ENCODE peak calls at places on chromosome 2, in eight cellular contexts. One of them, this sample, is unnamed.

GRCh38 chr2:152861349-152861942 is 143.0 kb downstream of the ARL6IP6 start:
- DNase-seq in OCI-LY7: peak
- DNase-seq in SK-N-SH: peak
- DNase-seq in MM.1S: peak
- DNase-seq in PC-3: peak
- DNase-seq in HCT116: peak
- DNase-seq in GM23248: peak
- DNase-seq in neural progenitor cell: peak
- DNase-seq in this sample: peak

GRCh38 chr2:137910641-137911040 is 53.6 kb upstream of the HNMT start:
- DNase-seq in PC-3: peak
- DNase-seq in SK-N-SH: no peak
- DNase-seq in OCI-LY7: peak
- DNase-seq in MM.1S: peak
- DNase-seq in neural progenitor cell: peak
- DNase-seq in HCT116: peak
- DNase-seq in GM23248: peak
- DNase-seq in this sample: peak

GRCh38 chr2:215921884-215922283 is 91.5 kb downstream of the MREG start:
- DNase-seq in GM23248: peak
- DNase-seq in SK-N-SH: no peak
- DNase-seq in MM.1S: no peak
- DNase-seq in OCI-LY7: no peak
- DNase-seq in neural progenitor cell: no peak
- DNase-seq in PC-3: peak
- DNase-seq in HCT116: peak
- DNase-seq in this sample: no peak

GRCh38 chr2:220334210-220334609 is 706.8 kb downstream of the SLC4A3 start:
- DNase-seq in HCT116: no peak
- DNase-seq in GM23248: peak
- DNase-seq in OCI-LY7: no peak
- DNase-seq in MM.1S: no peak
- DNase-seq in SK-N-SH: no peak
- DNase-seq in neural progenitor cell: no peak
- DNase-seq in PC-3: peak
- DNase-seq in this sample: no peak

GRCh38 chr2:156787517-156787916 is 351.3 kb downstream of the GPD2 start:
- DNase-seq in GM23248: no peak
- DNase-seq in OCI-LY7: no peak
- DNase-seq in PC-3: no peak
- DNase-seq in HCT116: no peak
- DNase-seq in MM.1S: peak
- DNase-seq in SK-N-SH: no peak
- DNase-seq in neural progenitor cell: no peak
- DNase-seq in this sample: no peak

GRCh38 chr2:68431316-68431972 is 35.6 kb downstream of the FBXO48 start:
- DNase-seq in SK-N-SH: no peak
- DNase-seq in HCT116: no peak
- DNase-seq in neural progenitor cell: no peak
- DNase-seq in OCI-LY7: no peak
- DNase-seq in GM23248: no peak
- DNase-seq in MM.1S: no peak
- DNase-seq in PC-3: no peak
- DNase-seq in this sample: no peak

GRCh38 chr2:161418715-161419337 is 2.7 kb downstream of the TBR1 start:
- DNase-seq in OCI-LY7: no peak
- DNase-seq in neural progenitor cell: peak
- DNase-seq in PC-3: no peak
- DNase-seq in MM.1S: no peak
- DNase-seq in SK-N-SH: peak
- DNase-seq in GM23248: peak
- DNase-seq in HCT116: no peak
- DNase-seq in this sample: peak

GRCh38 chr2:232931636-232932035 is 61.6 kb downstream of the SNORC start:
- DNase-seq in SK-N-SH: no peak
- DNase-seq in GM23248: peak
- DNase-seq in MM.1S: no peak
- DNase-seq in neural progenitor cell: no peak
- DNase-seq in OCI-LY7: no peak
- DNase-seq in HCT116: no peak
- DNase-seq in PC-3: no peak
- DNase-seq in this sample: no peak

GRCh38 chr2:29012211-29012681 is 31.1 kb downstream of the TOGARAM2 start:
- DNase-seq in GM23248: peak
- DNase-seq in MM.1S: no peak
- DNase-seq in PC-3: no peak
- DNase-seq in SK-N-SH: peak
- DNase-seq in HCT116: no peak
- DNase-seq in OCI-LY7: peak
- DNase-seq in neural progenitor cell: no peak
- DNase-seq in this sample: no peak

GRCh38 chr2:12534646-12535263 is 182.0 kb upstream of the TRIB2 start:
- DNase-seq in MM.1S: no peak
- DNase-seq in GM23248: peak
- DNase-seq in PC-3: peak
- DNase-seq in OCI-LY7: no peak
- DNase-seq in HCT116: peak
- DNase-seq in SK-N-SH: no peak
- DNase-seq in neural progenitor cell: peak
- DNase-seq in this sample: peak

GRCh38 chr2:201854221-201854801 is 48.0 kb downstream of the CDK15 start:
- DNase-seq in OCI-LY7: no peak
- DNase-seq in PC-3: peak
- DNase-seq in neural progenitor cell: no peak
- DNase-seq in GM23248: peak
- DNase-seq in SK-N-SH: no peak
- DNase-seq in MM.1S: no peak
- DNase-seq in HCT116: no peak
- DNase-seq in this sample: no peak

GRCh38 chr2:73258186-73258912 is 24.2 kb downstream of the CCT7 start:
- DNase-seq in HCT116: no peak
- DNase-seq in neural progenitor cell: no peak
- DNase-seq in GM23248: no peak
- DNase-seq in SK-N-SH: no peak
- DNase-seq in OCI-LY7: no peak
- DNase-seq in MM.1S: no peak
- DNase-seq in PC-3: no peak
- DNase-seq in this sample: no peak

GRCh38 chr2:149703281-149703680 is 115.7 kb upstream of the MMADHC start:
- DNase-seq in MM.1S: no peak
- DNase-seq in neural progenitor cell: no peak
- DNase-seq in SK-N-SH: no peak
- DNase-seq in GM23248: peak
- DNase-seq in OCI-LY7: no peak
- DNase-seq in PC-3: no peak
- DNase-seq in HCT116: no peak
- DNase-seq in this sample: no peak

GRCh38 chr2:4973973-4974372 is 718.2 kb upstream of the SOX11 start:
- DNase-seq in PC-3: no peak
- DNase-seq in neural progenitor cell: no peak
- DNase-seq in GM23248: no peak
- DNase-seq in MM.1S: no peak
- DNase-seq in HCT116: no peak
- DNase-seq in OCI-LY7: no peak
- DNase-seq in SK-N-SH: no peak
- DNase-seq in this sample: no peak

GRCh38 chr2:120566331-120567035 is 169.2 kb upstream of the GLI2 start:
- DNase-seq in HCT116: no peak
- DNase-seq in PC-3: no peak
- DNase-seq in GM23248: no peak
- DNase-seq in MM.1S: no peak
- DNase-seq in OCI-LY7: no peak
- DNase-seq in SK-N-SH: no peak
- DNase-seq in neural progenitor cell: no peak
- DNase-seq in this sample: no peak

GRCh38 chr2:182890773-182891381 is 24.4 kb upstream of the FRZB start:
- DNase-seq in neural progenitor cell: no peak
- DNase-seq in MM.1S: no peak
- DNase-seq in GM23248: no peak
- DNase-seq in HCT116: no peak
- DNase-seq in OCI-LY7: no peak
- DNase-seq in PC-3: no peak
- DNase-seq in SK-N-SH: no peak
- DNase-seq in this sample: no peak

GRCh38 chr2:200592414-200593075 is 6.7 kb downstream of the AOX1 start:
- DNase-seq in OCI-LY7: peak
- DNase-seq in neural progenitor cell: peak
- DNase-seq in MM.1S: no peak
- DNase-seq in PC-3: peak
- DNase-seq in GM23248: peak
- DNase-seq in SK-N-SH: no peak
- DNase-seq in HCT116: no peak
- DNase-seq in this sample: peak

GRCh38 chr2:137969418-137969765 is 5.1 kb downstream of the HNMT start:
- DNase-seq in neural progenitor cell: no peak
- DNase-seq in GM23248: peak
- DNase-seq in HCT116: no peak
- DNase-seq in MM.1S: no peak
- DNase-seq in OCI-LY7: no peak
- DNase-seq in SK-N-SH: no peak
- DNase-seq in PC-3: peak
- DNase-seq in this sample: no peak

GRCh38 chr2:224160917-224161316 is 121.8 kb upstream of the SERPINE2 start:
- DNase-seq in SK-N-SH: no peak
- DNase-seq in PC-3: no peak
- DNase-seq in neural progenitor cell: no peak
- DNase-seq in MM.1S: no peak
- DNase-seq in GM23248: peak
- DNase-seq in OCI-LY7: no peak
- DNase-seq in HCT116: no peak
- DNase-seq in this sample: no peak

GRCh38 chr2:20663196-20664070 is 3.5 kb upstream of the GDF7 start:
- DNase-seq in GM23248: no peak
- DNase-seq in HCT116: no peak
- DNase-seq in SK-N-SH: peak
- DNase-seq in MM.1S: no peak
- DNase-seq in PC-3: no peak
- DNase-seq in OCI-LY7: no peak
- DNase-seq in neural progenitor cell: no peak
- DNase-seq in this sample: no peak

GRCh38 chr2:20661981-20662937 is 4.7 kb upstream of the GDF7 start:
- DNase-seq in GM23248: no peak
- DNase-seq in OCI-LY7: no peak
- DNase-seq in HCT116: no peak
- DNase-seq in neural progenitor cell: no peak
- DNase-seq in PC-3: no peak
- DNase-seq in SK-N-SH: no peak
- DNase-seq in MM.1S: no peak
- DNase-seq in this sample: no peak

GRCh38 chr2:20657522-20658235 is 6.8 kb upstream of the HS1BP3 start:
- DNase-seq in SK-N-SH: no peak
- DNase-seq in OCI-LY7: no peak
- DNase-seq in PC-3: no peak
- DNase-seq in GM23248: no peak
- DNase-seq in neural progenitor cell: no peak
- DNase-seq in MM.1S: no peak
- DNase-seq in HCT116: no peak
- DNase-seq in this sample: peak

GRCh38 chr2:20661028-20661980 is 5.6 kb upstream of the GDF7 start:
- DNase-seq in MM.1S: peak
- DNase-seq in PC-3: peak
- DNase-seq in SK-N-SH: peak
- DNase-seq in OCI-LY7: peak
- DNase-seq in HCT116: peak
- DNase-seq in neural progenitor cell: peak
- DNase-seq in GM23248: peak
- DNase-seq in this sample: peak

DNA sequence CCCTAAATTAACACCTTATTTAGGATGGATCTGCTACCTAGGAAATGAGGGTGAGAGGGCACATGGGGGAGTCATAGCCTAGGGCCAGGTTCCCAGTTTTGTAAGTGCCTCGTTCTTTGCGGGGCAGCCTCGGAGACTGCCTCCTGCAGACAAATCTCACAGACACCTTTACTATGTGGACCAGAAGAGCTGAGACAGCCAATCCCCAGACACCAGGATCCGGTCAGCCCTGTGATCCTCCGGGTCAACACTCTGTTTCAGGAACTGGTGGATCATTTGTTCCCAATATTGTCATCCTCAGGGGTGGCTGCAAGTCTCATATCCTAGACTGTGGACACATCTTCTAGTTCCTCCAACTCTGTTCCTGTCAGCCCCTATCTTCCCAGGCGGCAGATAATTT is 6.4 kb upstream of the GDF7 start:
- DNase-seq in MM.1S: no peak
- DNase-seq in neural progenitor cell: no peak
- DNase-seq in SK-N-SH: no peak
- DNase-seq in HCT116: no peak
- DNase-seq in GM23248: no peak
- DNase-seq in PC-3: no peak
- DNase-seq in OCI-LY7: no peak
- DNase-seq in this sample: no peak
- H3K27ac ChIP-seq in MM.1S: no peak
- H3K27ac ChIP-seq in neural progenitor cell: no peak
- H3K27ac ChIP-seq in SK-N-SH: no peak
- H3K27ac ChIP-seq in HCT116: no peak
- H3K27ac ChIP-seq in GM23248: no peak
- H3K27ac ChIP-seq in PC-3: no peak
- H3K27ac ChIP-seq in OCI-LY7: no peak
- H3K27ac ChIP-seq in this sample: no peak

GRCh38 chr2:210399440-210400041 is 77.0 kb downstream of the LANCL1 start:
- DNase-seq in neural progenitor cell: no peak
- DNase-seq in SK-N-SH: no peak
- DNase-seq in GM23248: peak
- DNase-seq in HCT116: peak
- DNase-seq in PC-3: peak
- DNase-seq in MM.1S: peak
- DNase-seq in OCI-LY7: peak
- DNase-seq in this sample: no peak
- TF ChIP-seq EZH2phosphoT487 in neural progenitor cell: no peak
- TF ChIP-seq EZH2phosphoT487 in SK-N-SH: no peak
- TF ChIP-seq EZH2phosphoT487 in GM23248: no peak
- TF ChIP-seq EZH2phosphoT487 in HCT116: no peak
- TF ChIP-seq EZH2phosphoT487 in PC-3: no peak
- TF ChIP-seq EZH2phosphoT487 in MM.1S: no peak
- TF ChIP-seq EZH2phosphoT487 in OCI-LY7: no peak
- TF ChIP-seq EZH2phosphoT487 in this sample: no peak

GRCh38 chr2:217756375-217757107 is 246.3 kb downstream of the TNS1 start:
- DNase-seq in GM23248: peak
- DNase-seq in HCT116: peak
- DNase-seq in PC-3: peak
- DNase-seq in OCI-LY7: peak
- DNase-seq in MM.1S: peak
- DNase-seq in neural progenitor cell: peak
- DNase-seq in SK-N-SH: peak
- DNase-seq in this sample: peak
- H3K27ac ChIP-seq in GM23248: no peak
- H3K27ac ChIP-seq in HCT116: no peak
- H3K27ac ChIP-seq in PC-3: no peak
- H3K27ac ChIP-seq in OCI-LY7: no peak
- H3K27ac ChIP-seq in MM.1S: no peak
- H3K27ac ChIP-seq in neural progenitor cell: no peak
- H3K27ac ChIP-seq in SK-N-SH: no peak
- H3K27ac ChIP-seq in this sample: no peak

DNA sequence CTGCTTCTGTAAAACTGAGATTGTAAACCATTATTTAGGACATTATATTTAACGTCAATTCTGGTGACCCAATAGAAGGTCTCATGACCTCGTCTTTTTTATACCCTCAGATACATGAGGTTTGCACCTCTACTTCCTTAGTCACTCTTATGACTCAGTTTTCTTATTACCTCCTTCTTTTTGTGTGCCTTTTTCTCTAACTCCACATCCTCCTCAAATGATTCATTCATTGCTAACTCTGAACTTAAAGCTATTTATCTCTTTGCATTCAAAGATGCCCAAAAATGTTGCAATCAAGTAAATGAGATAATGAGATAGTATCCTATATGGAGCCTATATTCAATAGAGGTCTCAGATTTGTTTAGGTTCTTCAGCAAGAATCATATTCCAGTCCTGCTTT is 121.0 kb upstream of the KYNU start:
- DNase-seq in MM.1S: no peak
- DNase-seq in HCT116: no peak
- DNase-seq in OCI-LY7: no peak
- DNase-seq in GM23248: peak
- DNase-seq in PC-3: peak
- DNase-seq in neural progenitor cell: no peak
- DNase-seq in SK-N-SH: no peak
- DNase-seq in this sample: no peak
- TF ChIP-seq EZH2phosphoT487 in MM.1S: no peak
- TF ChIP-seq EZH2phosphoT487 in HCT116: no peak
- TF ChIP-seq EZH2phosphoT487 in OCI-LY7: no peak
- TF ChIP-seq EZH2phosphoT487 in GM23248: no peak
- TF ChIP-seq EZH2phosphoT487 in PC-3: no peak
- TF ChIP-seq EZH2phosphoT487 in neural progenitor cell: no peak
- TF ChIP-seq EZH2phosphoT487 in SK-N-SH: no peak
- TF ChIP-seq EZH2phosphoT487 in this sample: no peak